ENCODE peak calls at places on chromosomes 2 and 18, in four cellular contexts. D is fibroblast of pulmonary artery, E is spleen, V is naive B cell. W is an unnamed sample.
A peak's percentile ranks its signal among the peaks of the same experiment; 100 is the strongest.

GRCh38 chr2:121804340-121804739 is 48.9 kb downstream of the TSN start:
- DNase-seq in E (no peak), D (peak; percentile 28), V (peak; percentile 12), W (peak; percentile 76)

GRCh38 chr2:23705771-23706612 is 220.9 kb downstream of the ATAD2B start:
- DNase-seq in V (no peak), D (no peak), E (no peak), W (no peak)

GRCh38 chr18:48090021-48090420 is 159.6 kb upstream of the SMAD2 start:
- DNase-seq in D (no peak), V (no peak), E (no peak), W (no peak)

GRCh38 chr18:9814431-9814830 is 71.3 kb upstream of the TXNDC2 start:
- DNase-seq in V (no peak), E (no peak), D (peak; percentile 78), W (no peak)

GRCh38 chr18:12417687-12418086 is 10.0 kb downstream of the PRELID3A start:
- DNase-seq in D (no peak), V (no peak), E (no peak), W (no peak)

GRCh38 chr2:215905691-215906090 is 107.7 kb downstream of the MREG start:
- DNase-seq in D (no peak), V (no peak), E (no peak), W (no peak)

GRCh38 chr2:82797469-82797868 is 1661.6 kb downstream of the SUCLG1 start:
- DNase-seq in V (no peak), E (no peak), D (no peak), W (no peak)

GRCh38 chr2:54228945-54229344 is 27.1 kb downstream of the TSPYL6 start:
- DNase-seq in E (no peak), D (no peak), V (no peak), W (no peak)

GRCh38 chr2:48755473-48755872 is at the start of gene LHCGR:
- DNase-seq in V (no peak), D (peak; percentile 7), E (peak; percentile 74), W (no peak)

GRCh38 chr2:70627499-70627898 is 73.9 kb upstream of the TGFA start:
- DNase-seq in D (peak; percentile 38), V (no peak), E (no peak), W (no peak)

GRCh38 chr2:238314576-238314975 is 5.7 kb upstream of the TRAF3IP1 start:
- DNase-seq in E (no peak), V (no peak), D (no peak), W (no peak)

GRCh38 chr18:48779462-48779861 is 171.3 kb downstream of the SMAD7 start:
- DNase-seq in V (no peak), E (no peak), D (no peak), W (no peak)

GRCh38 chr2:43226955-43227829 is 786 bp upstream of the ZFP36L2 start:
- DNase-seq in D (peak; percentile 89), V (peak; percentile 66), E (peak; percentile 97), W (peak; percentile 66)

GRCh38 chr2:134491796-134492441 is 226.9 kb downstream of the TMEM163 start:
- DNase-seq in E (no peak), D (no peak), V (no peak), W (no peak)

GRCh38 chr2:234596696-234597575 is 100.1 kb upstream of the ARL4C start:
- DNase-seq in V (no peak), E (no peak), D (no peak), W (no peak)

GRCh38 chr18:56096861-56097260 is 508.9 kb upstream of the TCF4 start:
- DNase-seq in D (no peak), V (no peak), E (no peak), W (no peak)